ENCODE peak calls at places on chromosomes 7 and 10, in seven cellular contexts. D, O, Z, Y, M, X and H are unnamed samples.

GRCh38 chr10:29057712-29058426 is 231.0 kb upstream of the LYZL1 start:
- DNase-seq in D (no peak), O (peak), Z (no peak), Y (no peak), M (no peak), X (peak), H (no peak)

GRCh38 chr7:104826140-104826539 is 187.9 kb upstream of the KMT2E start:
- DNase-seq in D (no peak), O (no peak), Z (no peak), Y (no peak), M (no peak), X (no peak), H (no peak)

GRCh38 chr10:61765176-61766087 is 102.7 kb downstream of the CABCOCO1 start:
- DNase-seq in D (no peak), O (peak), Z (no peak), Y (no peak), M (no peak), X (no peak), H (peak)

GRCh38 chr10:71998119-71998839 is 34.1 kb downstream of the CHST3 start:
- DNase-seq in D (no peak), O (no peak), Z (peak), Y (no peak), M (no peak), X (no peak), H (no peak)

GRCh38 chr7:75984130-75985008 is 10.0 kb downstream of the TMEM120A start:
- DNase-seq in D (no peak), O (peak), Z (no peak), Y (no peak), M (no peak), X (no peak), H (no peak)

GRCh38 chr7:4916115-4916514 is 32.6 kb upstream of the RADIL start:
- DNase-seq in D (no peak), O (no peak), Z (no peak), Y (no peak), M (no peak), X (peak), H (no peak)

GRCh38 chr7:150941983-150942590 is 36.0 kb downstream of the KCNH2 start:
- DNase-seq in D (peak), O (peak), Z (peak), Y (no peak), M (no peak), X (no peak), H (no peak)

GRCh38 chr10:50809596-50809995 is 69.9 kb downstream of the ASAH2B start:
- DNase-seq in D (no peak), O (no peak), Z (no peak), Y (no peak), M (no peak), X (no peak), H (no peak)

GRCh38 chr10:128641998-128642397 is 515.8 kb upstream of the MKI67 start:
- DNase-seq in D (no peak), O (no peak), Z (no peak), Y (no peak), M (no peak), X (no peak), H (no peak)

GRCh38 chr7:149843566-149843965 is 5.4 kb downstream of the ZNF862 start:
- DNase-seq in D (no peak), O (no peak), Z (no peak), Y (peak), M (no peak), X (no peak), H (no peak)

GRCh38 chr7:121576148-121576921 is 180.2 kb upstream of the FAM3C start:
- DNase-seq in D (no peak), O (no peak), Z (no peak), Y (no peak), M (no peak), X (no peak), H (no peak)

GRCh38 chr7:39882148-39882784 is 67.8 kb upstream of the CDK13 start:
- DNase-seq in D (no peak), O (no peak), Z (no peak), Y (no peak), M (no peak), X (no peak), H (no peak)

GRCh38 chr7:158413962-158414961 is 173.4 kb downstream of the PTPRN2 start:
- DNase-seq in D (no peak), O (no peak), Z (no peak), Y (peak), M (no peak), X (peak), H (no peak)

GRCh38 chr10:28445511-28445910 is 87.4 kb upstream of the WAC start:
- DNase-seq in D (no peak), O (no peak), Z (no peak), Y (no peak), M (no peak), X (no peak), H (no peak)

GRCh38 chr7:37312608-37313007 is 136.1 kb downstream of the ELMO1 start:
- DNase-seq in D (no peak), O (no peak), Z (no peak), Y (no peak), M (no peak), X (no peak), H (no peak)

GRCh38 chr7:151223728-151224127 is 3.3 kb downstream of the ABCF2 start:
- DNase-seq in D (no peak), O (no peak), Z (peak), Y (no peak), M (no peak), X (no peak), H (no peak)

GRCh38 chr7:44622342-44623151 is 16.1 kb downstream of the OGDH start:
- DNase-seq in D (no peak), O (no peak), Z (no peak), Y (no peak), M (no peak), X (no peak), H (no peak)

GRCh38 chr10:117374506-117375359 is 507 bp downstream of the PDZD8 start:
- DNase-seq in D (peak), O (peak), Z (peak), Y (peak), M (no peak), X (peak), H (peak)

GRCh38 chr10:18738835-18739234 is 79.6 kb downstream of the ARL5B start:
- DNase-seq in D (no peak), O (no peak), Z (no peak), Y (no peak), M (no peak), X (no peak), H (no peak)

GRCh38 chr7:43362652-43363428 is 220.1 kb upstream of the STK17A start:
- DNase-seq in D (no peak), O (peak), Z (no peak), Y (no peak), M (no peak), X (no peak), H (peak)

GRCh38 chr10:103605359-103606156 is 112.1 kb downstream of the NEURL1 start:
- DNase-seq in D (peak), O (peak), Z (no peak), Y (no peak), M (peak), X (peak), H (peak)

GRCh38 chr7:107742678-107743566 is 1.0 kb upstream of the CBLL1 start:
- DNase-seq in D (peak), O (peak), Z (peak), Y (peak), M (no peak), X (peak), H (peak)

GRCh38 chr7:149459540-149460433 is 1.1 kb downstream of the ZNF777 start:
- DNase-seq in D (no peak), O (peak), Z (no peak), Y (no peak), M (no peak), X (peak), H (peak)

GRCh38 chr10:29470355-29470705 is 164.4 kb downstream of the SVIL start:
- DNase-seq in D (no peak), O (peak), Z (no peak), Y (no peak), M (no peak), X (peak), H (peak)

GRCh38 chr7:85621286-85621685 is 434.4 kb upstream of the SEMA3D start:
- DNase-seq in D (no peak), O (no peak), Z (no peak), Y (no peak), M (no peak), X (no peak), H (peak)

GRCh38 chr10:72335394-72336258 is 19.1 kb downstream of the DNAJB12 start:
- DNase-seq in D (peak), O (peak), Z (peak), Y (no peak), M (no peak), X (no peak), H (no peak)

GRCh38 chr10:60940435-60940834 is 3.5 kb downstream of the RHOBTB1 start:
- DNase-seq in D (no peak), O (no peak), Z (no peak), Y (no peak), M (no peak), X (no peak), H (no peak)

GRCh38 chr10:98240524-98240923 is 27.5 kb downstream of the LOXL4 start:
- DNase-seq in D (no peak), O (no peak), Z (no peak), Y (no peak), M (no peak), X (no peak), H (no peak)

GRCh38 chr10:6151087-6151977 is 51.4 kb upstream of the PFKFB3 start:
- DNase-seq in D (peak), O (peak), Z (peak), Y (no peak), M (no peak), X (peak), H (peak)

DNA sequence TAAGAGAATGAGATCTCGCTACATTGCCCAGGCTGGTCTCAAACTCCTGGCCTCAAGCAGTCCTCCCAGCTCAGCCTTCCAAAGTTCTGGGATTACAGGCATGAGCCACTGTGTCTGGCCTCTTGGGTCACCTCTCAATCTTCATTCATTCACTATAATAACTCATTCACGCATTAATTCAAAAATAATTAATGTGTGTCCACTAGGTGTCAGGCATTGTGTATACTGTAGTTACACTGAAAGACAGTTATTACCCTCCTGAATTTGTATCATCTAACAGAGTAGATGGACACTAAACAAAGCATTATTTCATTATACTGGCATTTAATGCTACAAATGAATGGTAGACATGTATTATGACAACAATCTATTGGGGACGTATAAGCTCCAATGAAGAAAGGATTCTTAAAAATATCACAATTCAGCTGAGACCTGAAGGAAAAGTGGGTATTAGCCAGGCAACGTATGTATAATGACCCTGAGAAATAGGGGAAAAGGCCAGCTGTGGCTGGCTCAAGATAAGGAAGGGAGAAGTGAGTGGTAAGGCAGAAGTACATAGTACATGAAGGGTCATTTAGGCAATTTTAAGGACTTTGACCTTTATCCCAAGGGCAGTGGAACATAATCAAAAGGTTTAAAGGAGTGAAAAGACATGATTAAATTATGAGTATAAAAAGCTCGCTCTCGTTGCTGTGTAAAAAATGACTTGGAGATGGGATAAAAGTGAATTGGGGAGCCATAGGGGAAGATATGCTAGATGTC is 150.7 kb downstream of the BTAF1 start:
- DNase-seq in D (no peak), O (no peak), Z (no peak), Y (no peak), M (peak), X (no peak), H (no peak)
- TF ChIP-seq CTCF in D (no peak), O (no peak), Z (no peak), Y (no peak), M (peak), X (no peak), H (no peak)

DNA sequence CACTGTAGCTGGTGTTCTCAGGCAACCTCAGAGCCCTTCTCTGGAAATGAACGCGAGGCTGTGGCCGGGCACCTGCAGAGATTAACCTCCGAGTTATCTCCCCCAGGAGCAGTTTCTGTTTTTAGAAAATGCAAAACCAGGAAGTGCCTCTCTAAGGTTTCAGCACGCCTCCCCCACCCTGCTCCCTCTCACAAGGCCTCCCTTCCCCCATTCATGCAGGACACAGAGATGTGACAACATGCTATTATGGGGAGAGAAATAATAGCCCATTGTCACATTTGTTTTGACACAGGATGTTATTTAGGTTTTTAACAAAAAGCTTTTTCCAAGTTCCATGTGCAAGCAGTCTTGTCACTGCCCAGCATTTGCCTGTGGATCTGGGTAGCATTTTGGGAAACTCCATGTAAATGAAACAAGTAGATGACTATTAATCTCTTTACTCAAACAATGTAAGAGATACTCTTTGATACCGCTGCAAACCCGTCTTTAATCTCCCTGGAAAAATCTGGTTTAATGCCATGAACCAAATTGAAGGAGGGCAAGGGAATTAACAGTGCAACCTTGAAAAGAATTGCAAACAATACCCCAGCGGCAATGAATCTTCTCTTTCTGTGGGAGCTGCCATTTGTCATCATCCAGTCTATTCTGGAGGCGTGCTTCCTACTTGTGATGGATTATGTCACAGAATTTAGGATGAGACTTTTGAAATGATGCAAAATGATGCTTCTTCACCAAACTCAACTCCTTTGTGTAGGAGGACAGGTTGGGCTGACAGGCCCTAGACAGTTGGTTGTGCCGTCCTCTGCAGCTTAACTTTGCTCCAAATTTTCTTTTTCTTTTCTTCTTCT is 86.5 kb upstream of the NMT2 start:
- DNase-seq in D (no peak), O (no peak), Z (peak), Y (no peak), M (no peak), X (peak), H (no peak)
- TF ChIP-seq POLR2AphosphoS5 in D (no peak), O (no peak), Z (no peak), Y (no peak), M (no peak), X (no peak), H (no peak)

GRCh38 chr10:9681655-9682054 is 1336.0 kb upstream of the CELF2 start:
- DNase-seq in D (no peak), O (no peak), Z (no peak), Y (no peak), M (no peak), X (peak), H (no peak)

GRCh38 chr10:9682812-9683211 is 1334.9 kb upstream of the CELF2 start:
- DNase-seq in D (no peak), O (no peak), Z (no peak), Y (no peak), M (no peak), X (no peak), H (no peak)

GRCh38 chr10:9685596-9685995 is 1332.1 kb upstream of the CELF2 start:
- DNase-seq in D (no peak), O (no peak), Z (no peak), Y (no peak), M (no peak), X (no peak), H (no peak)

DNA sequence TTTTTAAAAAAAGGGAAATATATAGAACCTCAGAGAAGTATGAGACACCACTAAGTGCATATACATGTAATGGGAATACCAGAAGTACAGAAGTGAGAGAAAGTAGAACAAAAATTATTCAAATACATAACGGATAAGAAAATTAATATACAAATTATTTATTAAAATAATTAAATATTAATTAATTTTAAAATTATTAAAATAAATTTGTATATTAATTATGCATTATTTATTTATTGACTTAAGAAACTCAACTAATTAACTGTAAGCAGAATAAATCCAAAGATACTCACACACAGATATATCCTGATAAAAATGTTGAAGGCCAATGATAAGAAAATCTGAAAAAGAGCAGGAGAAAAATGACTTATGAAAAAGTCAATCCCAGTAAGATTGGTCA is 1333.5 kb upstream of the CELF2 start:
- DNase-seq in D (no peak), O (no peak), Z (no peak), Y (no peak), M (no peak), X (no peak), H (no peak)
- TF ChIP-seq CTCF in D (no peak), O (no peak), Z (no peak), Y (no peak), M (no peak), X (no peak), H (no peak)

DNA sequence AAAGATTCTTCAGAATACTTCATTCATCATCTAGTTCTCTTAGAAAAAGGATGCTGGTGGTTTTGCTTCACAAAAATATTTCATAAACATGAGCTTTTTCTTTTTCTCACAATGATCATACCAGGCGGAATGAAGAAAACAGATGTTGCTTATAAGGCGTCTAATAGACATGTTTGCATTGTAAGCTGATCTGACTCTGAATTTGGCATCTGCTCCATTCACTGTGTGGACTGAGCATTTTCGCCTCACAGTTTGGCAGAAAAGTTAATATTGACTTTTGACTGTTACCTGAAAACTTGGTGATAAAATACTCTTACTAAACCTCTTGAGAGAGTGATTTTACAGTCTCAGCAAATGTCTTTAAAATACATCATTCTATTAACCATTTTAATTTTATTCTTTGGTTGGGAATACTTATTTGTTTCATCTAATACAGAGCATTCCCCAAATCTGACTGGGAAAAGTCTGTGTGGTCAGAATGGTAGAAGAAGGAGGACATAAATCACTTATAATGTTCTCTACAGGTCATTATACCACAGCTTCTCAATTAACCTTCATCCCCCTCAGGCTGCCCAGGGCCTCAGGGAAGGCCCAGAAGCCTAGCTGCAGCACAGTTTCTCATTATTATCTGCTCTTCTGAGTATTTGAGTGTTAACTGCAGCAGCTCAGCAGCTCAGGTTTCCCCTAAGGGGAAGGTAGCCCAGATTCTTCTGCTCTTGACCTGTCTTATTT is 121.6 kb upstream of the KAT6B start:
- DNase-seq in D (no peak), O (no peak), Z (no peak), Y (no peak), M (no peak), X (no peak), H (no peak)
- TF ChIP-seq POLR2AphosphoS5 in D (no peak), O (no peak), Z (no peak), Y (no peak), M (no peak), X (no peak), H (no peak)

GRCh38 chr10:88278912-88279311 is 304.2 kb downstream of the RNLS start:
- DNase-seq in D (no peak), O (no peak), Z (no peak), Y (no peak), M (no peak), X (no peak), H (no peak)
- TF ChIP-seq CTCF in D (no peak), O (no peak), Z (no peak), Y (no peak), M (no peak), X (no peak), H (no peak)

GRCh38 chr7:131778601-131779000 is 222.2 kb upstream of the PODXL start:
- DNase-seq in D (no peak), O (no peak), Z (no peak), Y (no peak), M (no peak), X (no peak), H (no peak)

GRCh38 chr7:131773413-131773812 is 217.0 kb upstream of the PODXL start:
- DNase-seq in D (no peak), O (no peak), Z (no peak), Y (no peak), M (no peak), X (no peak), H (no peak)

GRCh38 chr7:131769241-131769640 is 212.8 kb upstream of the PODXL start:
- DNase-seq in D (no peak), O (no peak), Z (no peak), Y (no peak), M (peak), X (no peak), H (no peak)

GRCh38 chr7:131774419-131775220 is 218.2 kb upstream of the PODXL start:
- DNase-seq in D (no peak), O (no peak), Z (no peak), Y (no peak), M (no peak), X (peak), H (no peak)
- TF ChIP-seq POLR2AphosphoS5 in D (no peak), O (no peak), Z (no peak), Y (no peak), M (no peak), X (no peak), H (no peak)

GRCh38 chr7:100655908-100656674 is at the start of gene ACTL6B:
- DNase-seq in D (peak), O (peak), Z (no peak), Y (no peak), M (no peak), X (peak), H (no peak)
- TF ChIP-seq CTCF in D (no peak), O (no peak), Z (no peak), Y (no peak), M (no peak), X (no peak), H (no peak)

DNA sequence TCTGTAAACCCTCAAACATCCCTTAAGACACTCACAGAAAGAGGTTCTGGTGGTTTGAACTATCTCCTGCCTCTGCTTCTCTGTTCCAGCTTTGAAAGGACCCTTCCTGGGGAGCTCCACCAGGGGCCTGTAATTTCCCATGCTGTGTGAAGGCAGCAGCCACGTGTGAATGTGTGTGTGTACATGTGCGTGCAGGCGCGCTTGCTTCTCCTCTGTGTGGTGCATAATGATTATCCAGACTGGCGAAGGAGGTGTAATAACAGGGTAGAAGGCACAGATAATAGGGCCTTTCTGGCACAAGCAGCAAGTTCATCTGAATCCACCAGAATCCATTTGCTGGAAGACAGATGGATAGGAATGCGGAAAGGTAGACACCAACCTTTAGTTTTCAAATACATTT is 466.5 kb downstream of the GRID1 start:
- DNase-seq in D (no peak), O (no peak), Z (no peak), Y (no peak), M (no peak), X (no peak), H (no peak)
- TF ChIP-seq POLR2AphosphoS5 in D (no peak), O (no peak), Z (no peak), Y (no peak), M (no peak), X (no peak), H (no peak)